ENCODE peak calls at places on chromosomes 1 and 21, in five cellular contexts. B is K562, G is H1, I is SK-N-SH, K is GM12878. N is an unnamed sample.

GRCh38 chr21:38925923-38926322 is 120.2 kb downstream of the ETS2 start:
- DNase-seq in G (no peak), B (no peak), I (no peak), K (no peak), N (no peak)

GRCh38 chr1:50417946-50418599 is 5.2 kb downstream of the DMRTA2 start:
- DNase-seq in I (peak; percentile 50), K (no peak), G (no peak), B (no peak), N (no peak)

GRCh38 chr1:106785136-106785535 is 271.3 kb upstream of the PRMT6 start:
- DNase-seq in B (no peak), G (no peak), K (no peak), I (no peak), N (no peak)

GRCh38 chr1:46520063-46520911 is 30.7 kb downstream of the DMBX1 start:
- DNase-seq in B (peak; percentile 91), G (no peak), I (no peak), K (no peak), N (no peak)

GRCh38 chr1:209619696-209620483 is 32.3 kb downstream of the LAMB3 start:
- DNase-seq in G (no peak), I (no peak), B (no peak), K (no peak), N (no peak)

GRCh38 chr1:221525749-221526148 is 216.1 kb downstream of the DUSP10 start:
- DNase-seq in I (no peak), K (no peak), B (no peak), G (no peak), N (no peak)

GRCh38 chr21:45013271-45013841 is 61.0 kb upstream of the ADARB1 start:
- DNase-seq in K (no peak), G (no peak), B (peak; percentile 32), I (no peak), N (no peak)

GRCh38 chr1:4002741-4003140 is 102.7 kb upstream of the C1orf174 start:
- DNase-seq in K (no peak), I (no peak), G (no peak), B (no peak), N (no peak)

GRCh38 chr21:42312626-42313104 is 2.5 kb downstream of the TFF3 start:
- DNase-seq in G (peak; percentile 37), K (no peak), B (no peak), I (no peak), N (no peak)

GRCh38 chr1:114033219-114033706 is 54.0 kb downstream of the OLFML3 start:
- DNase-seq in B (peak; percentile 20), I (peak; percentile 41), K (no peak), G (peak; percentile 63), N (no peak)

GRCh38 chr1:5225687-5226389 is 571.4 kb downstream of the AJAP1 start:
- DNase-seq in B (no peak), K (no peak), G (peak; percentile 56), I (no peak), N (no peak)

GRCh38 chr1:67724928-67725560 is 40.0 kb downstream of the GADD45A start:
- DNase-seq in I (no peak), B (no peak), K (no peak), G (no peak), N (no peak)

GRCh38 chr1:43073490-43074230 is 98.4 kb downstream of the EBNA1BP2 start:
- DNase-seq in G (peak; percentile 84), I (peak; percentile 81), B (peak; percentile 90), K (peak; percentile 40), N (peak; percentile 42)

GRCh38 chr1:94068831-94069648 is 51.9 kb downstream of the ABCA4 start:
- DNase-seq in K (no peak), B (no peak), G (no peak), I (no peak), N (no peak)

GRCh38 chr1:21294266-21295058 is 4.2 kb upstream of the ECE1 start:
- DNase-seq in B (no peak), G (no peak), K (peak; percentile 98), I (no peak), N (peak; percentile 41)

GRCh38 chr1:19325958-19326747 is 14.0 kb downstream of the SLC66A1 start:
- DNase-seq in I (no peak), K (no peak), B (no peak), G (no peak), N (no peak)

GRCh38 chr1:41980872-41981653 is 62.3 kb upstream of the HIVEP3 start:
- DNase-seq in B (no peak), I (no peak), G (peak; percentile 46), K (no peak), N (no peak)

GRCh38 chr1:63929106-63929478 is 155.3 kb downstream of the ROR1 start:
- DNase-seq in B (no peak), I (no peak), G (no peak), K (no peak), N (no peak)

GRCh38 chr1:154808909-154809262 is 61.2 kb downstream of the KCNN3 start:
- DNase-seq in G (no peak), B (no peak), I (no peak), K (no peak), N (peak; percentile 43)

GRCh38 chr1:154809436-154810413 is 60.4 kb downstream of the KCNN3 start:
- DNase-seq in I (no peak), G (no peak), K (no peak), B (no peak), N (no peak)

GRCh38 chr1:154806333-154806732 is 63.7 kb downstream of the KCNN3 start:
- DNase-seq in K (no peak), B (no peak), G (no peak), I (peak; percentile 72), N (no peak)

GRCh38 chr1:154807048-154807591 is 63.0 kb downstream of the KCNN3 start:
- DNase-seq in I (no peak), G (no peak), K (peak; percentile 74), B (no peak), N (peak; percentile 57)

DNA sequence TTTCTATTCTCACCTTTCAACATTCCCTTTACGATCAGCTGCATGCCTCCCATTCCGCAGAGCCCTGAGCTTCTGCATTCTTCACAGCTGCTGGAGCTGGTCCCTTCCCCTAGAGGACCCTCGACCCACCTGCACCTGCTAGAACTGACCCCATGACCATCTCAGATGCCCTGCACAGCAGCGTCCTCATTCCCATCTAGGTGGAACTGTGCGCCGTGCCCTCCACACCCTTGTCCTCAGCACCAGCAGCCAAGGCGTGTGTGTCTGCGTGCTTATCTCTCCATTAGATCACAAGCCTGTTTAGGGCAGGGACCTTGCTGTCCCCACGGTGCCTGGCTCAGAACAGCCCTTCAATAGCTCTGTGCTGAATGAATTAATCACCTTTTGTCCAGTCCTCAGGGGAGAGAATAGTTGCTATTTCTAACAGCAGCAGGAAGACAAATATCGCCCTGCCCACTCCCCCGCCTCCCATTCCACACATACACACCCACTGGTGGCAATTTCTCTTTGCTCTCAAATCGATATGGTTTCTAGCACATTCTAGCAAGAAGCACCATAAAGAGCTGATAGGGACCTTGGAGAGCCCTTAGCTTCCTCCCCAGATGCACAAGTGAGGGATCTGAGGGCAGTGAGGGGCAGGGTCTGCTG is 61.7 kb downstream of the KCNN3 start:
- DNase-seq in K (no peak), B (no peak), G (no peak), I (peak; percentile 61), N (no peak)
- TF ChIP-seq TAF1 in K (no peak), B (no peak), G (no peak), I (no peak), N (no peak)

DNA sequence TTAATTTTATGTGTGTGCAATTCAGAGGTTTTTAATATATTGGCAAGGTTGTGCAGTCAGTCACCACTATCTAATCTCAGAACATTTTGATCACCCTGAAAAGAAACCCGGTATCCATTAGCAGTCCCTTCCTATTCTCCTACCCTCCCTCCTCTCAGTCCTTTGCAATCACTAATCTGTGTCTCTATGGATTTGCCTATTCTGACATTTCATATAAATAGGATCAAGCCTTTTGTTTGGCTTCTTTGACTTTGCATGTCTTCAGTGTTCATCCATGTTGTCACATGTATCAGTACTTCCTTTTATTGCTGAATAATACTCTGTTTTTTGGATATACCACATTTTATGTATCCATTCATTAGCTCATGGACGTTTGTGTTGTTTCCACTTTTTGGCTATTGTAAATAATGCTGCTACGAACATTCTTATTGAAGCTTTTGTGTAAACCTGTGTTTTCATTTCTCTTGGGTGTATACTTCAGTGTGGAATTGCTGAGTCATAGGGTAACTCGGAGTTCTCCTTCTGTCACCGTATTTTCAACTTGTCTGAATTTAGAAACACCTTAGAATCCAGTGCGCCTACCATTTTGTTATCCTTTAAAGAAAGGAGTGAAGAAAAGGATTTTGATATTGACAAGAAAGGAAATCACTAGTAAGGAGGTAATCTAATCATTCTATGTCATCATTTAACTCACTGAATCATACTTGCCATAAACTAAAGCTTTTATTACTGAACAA is 3.4 kb downstream of the CEP85 start:
- DNase-seq in K (no peak), I (no peak), B (peak; percentile 72), G (no peak), N (no peak)
- TF ChIP-seq TAF1 in K (no peak), I (no peak), B (no peak), G (no peak), N (no peak)

GRCh38 chr1:24961961-24962861 is 32.1 kb upstream of the RUNX3 start:
- DNase-seq in G (peak; percentile 69), B (no peak), K (no peak), I (no peak), N (no peak)

GRCh38 chr1:24963099-24963872 is 33.2 kb upstream of the RUNX3 start:
- DNase-seq in B (no peak), K (no peak), I (no peak), G (no peak), N (peak; percentile 67)

GRCh38 chr1:24965571-24965930 is 35.5 kb upstream of the RUNX3 start:
- DNase-seq in B (no peak), I (no peak), K (no peak), G (no peak), N (no peak)

GRCh38 chr1:24964811-24965570 is 34.9 kb upstream of the RUNX3 start:
- DNase-seq in B (no peak), K (peak; percentile 96), I (no peak), G (no peak), N (peak; percentile 88)

DNA sequence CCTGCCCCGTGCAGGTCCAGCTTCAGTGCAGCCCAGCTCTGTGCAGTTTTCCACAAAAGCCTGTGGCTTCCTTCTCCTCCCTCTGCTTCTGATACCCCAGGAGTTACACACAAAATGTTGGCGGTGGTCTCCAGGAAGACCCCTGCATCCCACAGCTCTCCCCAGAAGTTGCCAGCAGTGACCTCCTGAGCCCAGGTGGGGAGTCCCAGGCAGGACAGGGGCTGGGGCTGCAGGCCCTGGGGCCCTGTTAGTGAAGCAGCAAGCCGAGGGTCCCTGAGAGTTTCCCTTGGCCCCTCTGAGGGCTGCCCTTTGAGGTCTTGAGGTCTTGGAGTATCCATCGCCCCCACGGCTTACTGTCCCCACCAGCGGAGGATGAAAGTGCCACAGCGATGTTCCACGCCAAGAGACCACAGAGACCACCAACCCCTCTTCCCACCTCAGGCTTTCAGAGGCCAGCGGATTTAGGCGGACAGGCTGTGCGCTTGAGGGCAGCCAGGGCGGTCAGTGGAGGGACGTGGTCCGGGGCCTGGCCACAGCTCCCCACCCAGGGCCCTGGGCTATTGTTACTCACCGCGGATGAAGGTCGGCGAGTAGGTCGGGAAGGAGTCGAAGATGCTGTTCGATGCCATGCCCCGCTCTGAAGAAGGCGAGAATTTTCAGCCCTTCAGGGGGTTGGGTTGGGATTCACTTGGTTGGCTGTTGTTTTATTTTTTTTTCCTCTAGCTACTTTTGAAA is 34.0 kb upstream of the RUNX3 start:
- DNase-seq in G (no peak), I (no peak), B (no peak), K (no peak), N (no peak)
- TF ChIP-seq TAF1 in G (no peak), I (no peak), B (no peak), K (no peak), N (no peak)

DNA sequence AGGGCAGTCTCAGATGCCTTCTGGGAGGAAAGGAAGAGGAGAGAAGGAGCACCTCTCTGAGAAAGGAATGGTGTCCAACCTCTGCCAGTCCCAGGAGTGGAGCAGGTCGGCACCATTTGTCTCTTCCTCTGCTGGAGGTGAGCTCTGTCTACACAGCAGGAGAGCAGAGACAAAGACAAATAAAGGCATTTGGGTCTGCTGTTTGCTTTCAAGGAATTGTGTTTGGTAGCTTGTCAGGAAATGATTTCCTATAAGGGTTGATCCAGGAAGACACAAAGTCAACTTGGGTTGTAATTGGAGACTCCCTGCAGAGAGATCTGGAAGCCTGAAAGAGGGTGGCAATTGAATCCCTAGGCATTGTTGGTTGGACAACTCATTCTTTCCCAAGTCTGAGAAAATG is 34.5 kb upstream of the PLXNA2 start:
- DNase-seq in K (no peak), I (no peak), B (no peak), G (no peak), N (no peak)
- TF ChIP-seq TAF1 in K (no peak), I (no peak), B (no peak), G (no peak), N (no peak)

N was measured in GM12891.